ENCODE peak calls at places on chromosome 19, in eight cellular contexts. F, Y, W, O, S, I, N and P are unnamed samples.

GRCh38 chr19:43425567-43426392 is 11.1 kb downstream of the TEX101 start:
- DNase-seq in F (no peak), I (peak; percentile 87), W (no peak), O (no peak), S (no peak), Y (peak; percentile 18), N (peak; percentile 24), P (no peak)

GRCh38 chr19:2648528-2648937 is 54.0 kb downstream of the GNG7 start:
- DNase-seq in N (peak; percentile 76), O (peak; percentile 53), Y (peak; percentile 90), I (peak; percentile 83), W (peak; percentile 75), F (no peak), S (peak; percentile 55), P (peak; percentile 74)

GRCh38 chr19:33878136-33878535 is 81.5 kb downstream of the KCTD15 start:
- DNase-seq in F (no peak), N (no peak), S (no peak), I (no peak), Y (no peak), W (no peak), O (no peak), P (no peak)

GRCh38 chr19:41296323-41296935 is 13.5 kb upstream of the CCDC97 start:
- DNase-seq in Y (no peak), O (no peak), I (peak; percentile 11), F (no peak), S (no peak), W (no peak), N (no peak), P (no peak)

GRCh38 chr19:28324275-28325060 is 888.5 kb downstream of the UQCRFS1 start:
- DNase-seq in W (no peak), F (no peak), S (no peak), I (no peak), O (no peak), N (peak; percentile 22), Y (no peak), P (no peak)

GRCh38 chr19:40611900-40612698 is 10.9 kb downstream of the LTBP4 start:
- DNase-seq in F (no peak), N (no peak), O (no peak), Y (no peak), W (no peak), S (no peak), I (no peak), P (no peak)

GRCh38 chr19:52689804-52690394 is 44.9 kb downstream of the ZNF611 start:
- DNase-seq in Y (peak; percentile 45), I (peak; percentile 61), S (peak; percentile 12), W (peak; percentile 66), N (peak; percentile 42), F (peak; percentile 4), O (peak; percentile 46), P (no peak)

GRCh38 chr19:13689050-13689449 is 75.3 kb upstream of the MRI1 start:
- DNase-seq in W (no peak), Y (peak; percentile 1), N (peak; percentile 20), O (no peak), F (no peak), S (no peak), I (no peak), P (peak; percentile 10)

GRCh38 chr19:28168557-28168956 is 1044.4 kb downstream of the UQCRFS1 start:
- DNase-seq in F (no peak), S (no peak), I (no peak), O (no peak), Y (no peak), N (no peak), W (no peak), P (no peak)

GRCh38 chr19:28296506-28296905 is 916.4 kb downstream of the UQCRFS1 start:
- DNase-seq in W (no peak), S (no peak), N (no peak), I (no peak), Y (no peak), O (no peak), F (no peak), P (no peak)

GRCh38 chr19:43625918-43626579 is 6.6 kb upstream of the ZNF428 start:
- DNase-seq in W (no peak), O (no peak), N (peak; percentile 13), F (no peak), S (no peak), I (no peak), Y (no peak), P (no peak)

GRCh38 chr19:38395381-38396127 is 7.1 kb downstream of the SPRED3 start:
- DNase-seq in I (no peak), S (no peak), Y (no peak), N (no peak), O (no peak), W (no peak), F (no peak), P (no peak)

GRCh38 chr19:7676376-7676775 is 514 bp upstream of the MCEMP1 start:
- DNase-seq in Y (no peak), I (no peak), F (no peak), O (peak; percentile 44), N (no peak), W (peak; percentile 71), S (peak; percentile 19), P (no peak)

GRCh38 chr19:2449019-2449418 is 7.7 kb downstream of the LMNB2 start:
- DNase-seq in S (no peak), N (no peak), O (no peak), I (no peak), W (no peak), F (no peak), Y (no peak), P (no peak)

GRCh38 chr19:40663712-40664692 is 26.4 kb downstream of the NUMBL start:
- DNase-seq in W (no peak), S (peak; percentile 21), Y (peak; percentile 46), N (no peak), O (no peak), F (no peak), I (no peak), P (peak; percentile 21)

GRCh38 chr19:47697863-47698609 is 15.2 kb upstream of the EHD2 start:
- DNase-seq in F (no peak), O (peak; percentile 70), Y (peak; percentile 89), N (peak; percentile 80), S (peak; percentile 80), I (peak; percentile 85), W (peak; percentile 68), P (peak; percentile 66)

GRCh38 chr19:41373993-41374392 is 2.3 kb upstream of the TMEM91 start:
- DNase-seq in N (no peak), W (peak; percentile 42), Y (peak; percentile 90), O (peak; percentile 72), F (peak; percentile 55), I (peak; percentile 76), S (peak; percentile 60), P (peak; percentile 68)

GRCh38 chr19:46602392-46603194 is 1.5 kb downstream of the CALM3 start:
- DNase-seq in F (no peak), W (no peak), I (peak; percentile 65), S (no peak), Y (peak; percentile 40), N (no peak), O (no peak), P (no peak)

GRCh38 chr19:5153601-5154128 is 184.8 kb downstream of the KDM4B start:
- DNase-seq in F (no peak), O (no peak), S (peak; percentile 10), W (no peak), I (no peak), N (no peak), Y (no peak), P (no peak)

GRCh38 chr19:58560007-58560887 is 1.8 kb upstream of the UBE2M start:
- DNase-seq in W (no peak), N (no peak), F (no peak), I (no peak), S (no peak), Y (no peak), O (no peak), P (no peak)
- H3K27ac ChIP-seq in W (peak overlapping the region; percentile 100), N (peak overlapping the region; percentile 99), F (peak overlapping the region; percentile 100), I (peak overlapping the region; percentile 93), S (peak overlapping the region; percentile 99), Y (peak overlapping the region; percentile 98), O (peak overlapping the region; percentile 99), P (no peak overlapping the region)

DNA sequence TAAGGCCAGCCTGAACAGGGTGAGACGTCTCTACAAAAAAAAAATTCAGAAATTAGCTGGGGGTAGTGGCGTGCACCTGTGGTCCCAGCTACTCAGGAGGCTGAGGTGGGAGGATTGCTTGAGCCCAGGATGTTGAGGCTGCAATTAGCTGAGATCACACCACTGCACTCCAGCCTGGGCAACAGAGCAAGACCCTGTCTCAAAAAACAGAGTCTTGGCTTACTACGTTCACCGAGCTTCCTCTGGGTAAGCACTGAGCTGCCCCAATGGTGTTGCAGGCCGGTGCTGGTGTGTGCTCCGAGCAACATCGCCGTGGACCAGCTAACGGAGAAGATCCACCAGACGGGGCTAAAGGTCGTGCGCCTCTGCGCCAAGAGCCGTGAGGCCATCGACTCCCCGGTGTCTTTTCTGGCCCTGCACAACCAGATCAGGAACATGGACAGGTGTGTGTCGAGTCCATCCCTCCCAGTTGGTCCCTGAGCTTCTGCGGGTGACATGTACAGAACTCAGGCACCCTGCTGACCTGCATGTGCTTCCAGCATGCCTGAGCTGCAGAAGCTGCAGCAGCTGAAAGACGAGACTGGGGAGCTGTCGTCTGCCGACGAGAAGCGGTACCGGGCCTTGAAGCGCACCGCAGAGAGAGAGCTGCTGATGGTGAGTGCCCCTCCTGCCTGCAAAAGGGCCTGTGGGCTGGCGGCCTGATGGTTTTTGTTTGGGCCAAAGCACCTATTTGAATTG is 24.1 kb downstream of the UPF1 start:
- DNase-seq in I (no peak), F (no peak), O (no peak), W (no peak), Y (no peak), N (no peak), S (no peak), P (no peak)
- H3K36me3 ChIP-seq in I (no peaks in the 10 kb centered on the region), F (peaks cover 95% of the 10 kb centered on the region), O (peaks cover 100% of the 10 kb centered on the region), W (peaks cover 8% of the 10 kb centered on the region), Y (peaks cover 100% of the 10 kb centered on the region), N (peaks cover 64% of the 10 kb centered on the region), S (no peaks in the 10 kb centered on the region), P (peaks cover 94% of the 10 kb centered on the region)

DNA sequence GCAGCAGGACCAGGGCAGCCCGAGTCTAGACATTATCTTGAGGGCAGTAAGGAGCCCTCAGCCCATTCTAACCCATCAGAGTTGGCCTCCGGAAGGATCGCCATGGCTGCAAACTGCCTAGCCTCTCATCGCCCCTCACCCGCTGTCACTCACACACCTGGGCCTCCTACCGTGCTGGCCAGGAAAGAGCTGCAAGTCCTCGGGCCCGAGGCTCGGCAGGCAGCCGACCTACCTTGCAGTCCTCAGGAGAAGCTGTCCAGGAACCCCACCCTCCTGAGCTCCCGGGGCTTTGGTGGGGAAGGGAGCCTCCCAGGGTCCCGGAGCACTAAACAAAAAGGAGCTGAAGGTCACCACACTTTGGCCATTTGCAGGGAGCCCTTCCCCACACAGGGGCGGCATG is 46.8 kb downstream of the CCNE1 start:
- DNase-seq in O (no peak), Y (no peak), I (no peak), N (no peak), W (no peak), S (no peak), F (no peak), P (no peak)
- H3K27ac ChIP-seq in O (no peak overlapping the region), Y (no peak overlapping the region), I (no peak overlapping the region), N (no peak overlapping the region), W (no peak overlapping the region), S (no peak overlapping the region), F (no peak overlapping the region), P (no peak overlapping the region)

DNA sequence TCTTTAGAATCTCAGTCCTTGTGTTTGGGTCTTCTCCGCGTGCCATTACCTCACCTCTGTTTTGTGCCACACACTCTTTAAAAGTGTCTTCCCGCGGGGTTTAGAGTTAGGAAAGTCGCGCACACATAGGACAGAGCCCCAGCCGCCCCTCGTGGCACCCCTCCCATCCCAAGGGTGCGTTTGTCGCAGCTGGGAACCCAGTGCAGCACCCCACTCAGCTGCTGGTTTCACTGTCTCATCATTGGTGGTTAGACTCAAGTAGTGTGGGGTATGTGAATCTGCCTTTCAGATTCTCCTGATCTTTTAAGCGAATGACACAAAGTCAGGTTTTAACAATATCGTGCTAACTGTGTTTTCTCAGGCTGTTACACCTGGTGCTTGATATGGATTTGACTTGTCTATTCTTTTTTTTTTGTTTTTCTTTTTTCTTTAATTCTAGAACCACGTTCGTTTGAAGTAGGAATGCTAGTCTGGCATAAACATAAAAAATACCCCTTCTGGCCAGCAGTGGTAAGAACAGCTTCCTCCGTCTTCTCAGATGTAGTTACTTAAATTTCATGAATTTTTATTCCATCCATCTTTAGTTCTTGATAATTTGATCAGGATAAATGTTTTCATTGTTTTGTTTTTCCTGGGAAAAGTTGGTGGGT is 19.5 kb upstream of the NDUFS7 start:
- DNase-seq in I (no peak), F (no peak), W (no peak), Y (no peak), N (no peak), S (no peak), O (no peak), P (no peak)
- H3K36me3 ChIP-seq in I (no peaks in the 10 kb centered on the region), F (peaks cover 37% of the 10 kb centered on the region), W (no peaks in the 10 kb centered on the region), Y (peaks cover 65% of the 10 kb centered on the region), N (peaks cover 32% of the 10 kb centered on the region), S (no peaks in the 10 kb centered on the region), O (peaks cover 88% of the 10 kb centered on the region), P (peaks cover 51% of the 10 kb centered on the region)